ENCODE peak calls at places on chromosomes 2 and 18, in five cellular contexts. P, C, I, W and X are unnamed samples.

GRCh38 chr2:156333951-156334495 is 1.5 kb upstream of the NR4A2 start:
- DNase-seq in P (peak), C (no peak), I (peak), W (peak), X (peak)

GRCh38 chr2:47373747-47374146 is 29.2 kb upstream of the MSH2 start:
- DNase-seq in P (peak), C (no peak), I (peak), W (no peak), X (peak)

GRCh38 chr2:142865924-142866323 is 11.5 kb upstream of the KYNU start:
- DNase-seq in P (no peak), C (no peak), I (no peak), W (peak), X (peak)

GRCh38 chr2:197777823-197778407 is 7.2 kb downstream of the BOLL start:
- DNase-seq in P (peak), C (peak), I (peak), W (peak), X (peak)

GRCh38 chr18:12630136-12630535 is 27.8 kb downstream of the SPIRE1 start:
- DNase-seq in P (no peak), C (no peak), I (no peak), W (no peak), X (no peak)

GRCh38 chr18:73952296-73952946 is 195.2 kb downstream of the FBXO15 start:
- DNase-seq in P (no peak), C (no peak), I (no peak), W (no peak), X (no peak)

GRCh38 chr2:239934571-239935171 is 90.5 kb downstream of the NDUFA10 start:
- DNase-seq in P (peak), C (no peak), I (peak), W (peak), X (peak)

GRCh38 chr18:51578403-51578980 is 381.0 kb upstream of the MEX3C start:
- DNase-seq in P (no peak), C (no peak), I (no peak), W (no peak), X (no peak)

GRCh38 chr2:44938287-44939073 is 3.0 kb upstream of the SIX3 start:
- DNase-seq in P (peak), C (no peak), I (no peak), W (no peak), X (peak)

GRCh38 chr2:109415460-109416004 is 198.2 kb downstream of the SEPTIN10 start:
- DNase-seq in P (no peak), C (no peak), I (no peak), W (no peak), X (no peak)

GRCh38 chr2:61636686-61637085 is 98.5 kb upstream of the XPO1 start:
- DNase-seq in P (no peak), C (no peak), I (no peak), W (no peak), X (no peak)

GRCh38 chr2:199310654-199311275 is 147.0 kb downstream of the SATB2 start:
- DNase-seq in P (no peak), C (no peak), I (no peak), W (no peak), X (no peak)

GRCh38 chr2:40955042-40955441 is 503.2 kb upstream of the SLC8A1 start:
- DNase-seq in P (no peak), C (no peak), I (no peak), W (no peak), X (no peak)

GRCh38 chr2:85797959-85798358 is 44.2 kb downstream of the ATOH8 start:
- DNase-seq in P (peak), C (no peak), I (peak), W (peak), X (peak)

GRCh38 chr2:232418466-232419244 is 12.0 kb downstream of the ALPG start:
- DNase-seq in P (no peak), C (no peak), I (no peak), W (no peak), X (peak)

GRCh38 chr2:229642371-229642770 is 72.0 kb downstream of the DNER start:
- DNase-seq in P (no peak), C (no peak), I (no peak), W (no peak), X (no peak)

GRCh38 chr2:12417811-12418210 is 298.9 kb upstream of the TRIB2 start:
- DNase-seq in P (no peak), C (no peak), I (no peak), W (no peak), X (no peak)

GRCh38 chr2:10495311-10495987 is 47.3 kb upstream of the ODC1 start:
- DNase-seq in P (no peak), C (no peak), I (no peak), W (no peak), X (no peak)

GRCh38 chr2:169158874-169159273 is 89.5 kb downstream of the DHRS9 start:
- DNase-seq in P (no peak), C (no peak), I (no peak), W (no peak), X (no peak)

GRCh38 chr2:1856481-1856880 is 112.2 kb upstream of the PXDN start:
- DNase-seq in P (no peak), C (no peak), I (no peak), W (no peak), X (no peak)

GRCh38 chr18:49476664-49477411 is 10.2 kb downstream of the C18orf32 start:
- DNase-seq in P (peak), C (no peak), I (no peak), W (peak), X (peak)

GRCh38 chr2:158745067-158745865 is 49.9 kb upstream of the DAPL1 start:
- DNase-seq in P (peak), C (no peak), I (peak), W (peak), X (peak)

GRCh38 chr2:239824051-239824694 is 201.0 kb downstream of the NDUFA10 start:
- DNase-seq in P (peak), C (no peak), I (peak), W (no peak), X (peak)

GRCh38 chr2:58569460-58570185 is 328.5 kb upstream of the FANCL start:
- DNase-seq in P (no peak), C (no peak), I (no peak), W (no peak), X (no peak)

GRCh38 chr2:131413148-131413747 is 49.3 kb upstream of the RAB6D start:
- DNase-seq in P (peak), C (peak), I (peak), W (peak), X (peak)

GRCh38 chr2:66439291-66440010 is 4.5 kb downstream of the MEIS1 start:
- DNase-seq in P (no peak), C (no peak), I (no peak), W (peak), X (no peak)

GRCh38 chr18:21205695-21206094 is 36.3 kb upstream of the GREB1L start:
- DNase-seq in P (no peak), C (no peak), I (no peak), W (no peak), X (no peak)

GRCh38 chr2:157761520-157761919 is 114.6 kb downstream of the ACVR1 start:
- DNase-seq in P (no peak), C (no peak), I (no peak), W (no peak), X (no peak)

GRCh38 chr18:34222396-34223163 is 2.1 kb downstream of the NOL4 start:
- DNase-seq in P (no peak), C (no peak), I (no peak), W (peak), X (no peak)

GRCh38 chr2:171390941-171391516 is 42.8 kb downstream of the METTL8 start:
- DNase-seq in P (peak), C (no peak), I (no peak), W (peak), X (peak)

GRCh38 chr2:165238295-165238694 is 919 bp upstream of the SCN2A start:
- DNase-seq in P (no peak), C (no peak), I (no peak), W (peak), X (peak)

GRCh38 chr2:237701033-237701858 is 73.9 kb downstream of the LRRFIP1 start:
- DNase-seq in P (no peak), C (no peak), I (no peak), W (no peak), X (no peak)

GRCh38 chr2:237702439-237703397 is 75.3 kb downstream of the LRRFIP1 start:
- DNase-seq in P (no peak), C (no peak), I (peak), W (peak), X (peak)

GRCh38 chr2:237701859-237702370 is 74.5 kb downstream of the LRRFIP1 start:
- DNase-seq in P (no peak), C (no peak), I (no peak), W (no peak), X (peak)

GRCh38 chr2:237699870-237700582 is 72.6 kb downstream of the LRRFIP1 start:
- DNase-seq in P (no peak), C (no peak), I (no peak), W (no peak), X (peak)

DNA sequence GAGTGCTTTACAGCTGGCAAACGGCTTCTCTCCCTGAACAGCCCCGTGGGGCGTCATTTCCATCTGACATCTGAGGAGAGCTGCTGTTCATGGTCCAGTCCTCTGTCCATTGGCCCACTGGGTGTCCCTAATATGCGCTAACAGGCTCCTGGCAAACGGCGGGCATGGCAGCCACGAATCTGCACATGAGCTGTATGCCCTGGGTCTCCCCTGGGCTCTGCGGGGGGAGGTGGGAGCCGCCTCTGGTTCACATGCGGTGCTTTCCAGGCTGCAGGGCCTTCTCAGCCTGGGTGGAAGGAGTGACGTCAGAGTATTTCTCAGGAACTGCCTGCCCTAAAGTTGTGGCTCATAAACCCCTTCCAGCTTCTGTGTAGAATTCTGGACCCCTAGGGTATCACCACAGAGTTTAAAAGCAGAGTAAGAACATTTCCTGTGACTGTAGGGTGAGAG is 73.2 kb downstream of the LRRFIP1 start:
- DNase-seq in P (no peak), C (peak), I (no peak), W (peak), X (peak)
- TF ChIP-seq MYC in P (no peak), C (no peak), I (no peak), W (no peak), X (no peak)

GRCh38 chr2:20919301-20919800 is 96.5 kb upstream of the LDAH start:
- DNase-seq in P (no peak), C (no peak), I (no peak), W (no peak), X (no peak)
- TF ChIP-seq MAX in P (no peak), C (no peak), I (no peak), W (no peak), X (no peak)

DNA sequence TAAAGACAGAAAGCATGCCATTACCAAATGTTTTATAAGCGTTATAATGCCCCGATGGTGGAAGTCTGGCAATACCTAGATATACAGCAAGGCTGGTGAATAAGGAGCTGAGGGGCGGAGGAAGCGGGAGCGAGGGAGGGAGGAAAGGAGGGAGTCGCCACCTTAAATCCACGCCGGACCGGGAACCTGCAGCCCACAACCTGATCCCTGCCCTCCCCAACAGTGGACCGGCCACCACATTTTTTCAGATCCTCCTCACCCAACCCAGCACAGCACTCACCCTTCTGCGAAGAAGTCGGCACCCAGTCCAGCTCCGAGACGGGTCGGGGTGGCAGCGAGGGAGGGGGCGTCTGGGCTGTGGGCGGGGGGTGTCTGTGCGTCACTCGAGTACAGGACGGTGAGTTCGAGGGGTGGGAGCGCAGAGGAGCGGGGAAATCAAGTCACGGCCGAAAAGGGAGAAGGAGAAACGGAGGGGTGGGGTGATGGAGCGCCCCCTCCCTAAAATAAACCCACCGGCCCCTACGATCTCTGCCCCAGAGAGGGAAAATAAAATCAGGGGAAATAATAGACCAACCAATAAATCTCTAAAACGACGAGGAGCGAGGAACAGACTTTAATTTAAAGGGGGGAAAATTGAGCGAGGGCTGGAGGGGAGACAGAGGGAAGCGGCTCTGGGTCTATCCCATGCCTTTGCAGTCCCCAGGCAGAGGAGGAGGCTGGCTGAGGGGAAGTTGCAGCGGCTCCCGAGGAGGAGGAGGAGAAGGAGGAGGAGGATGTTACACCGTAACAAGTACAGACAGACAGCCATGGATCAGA is 96.5 kb upstream of the SERTAD2 start:
- DNase-seq in P (peak), C (no peak), I (peak), W (peak), X (peak)
- TF ChIP-seq CTCF in P (peak), C (peak), I (peak), W (no peak), X (no peak)

GRCh38 chr18:68965817-68966216 is 167.9 kb downstream of the CCDC102B start:
- DNase-seq in P (no peak), C (no peak), I (no peak), W (no peak), X (no peak)
- TF ChIP-seq MYC in P (no peak), C (no peak), I (no peak), W (no peak), X (no peak)

DNA sequence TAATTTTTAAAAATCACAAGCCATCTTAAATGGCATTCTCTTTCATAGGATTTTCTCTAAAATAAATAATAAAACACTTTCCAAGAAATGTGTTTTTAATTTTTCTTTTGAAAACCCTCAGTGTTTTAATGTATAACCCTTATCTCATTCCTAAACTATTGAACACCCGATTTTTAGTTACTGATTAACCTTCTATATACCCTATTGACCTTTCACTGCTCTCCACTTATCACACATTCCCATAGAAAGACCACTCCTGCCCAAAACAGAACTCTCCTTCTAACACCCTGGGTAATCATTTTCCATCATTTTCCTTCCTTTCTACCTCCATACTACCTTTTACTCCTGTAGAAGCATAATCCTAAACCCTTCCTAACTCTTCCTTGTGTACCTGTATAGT is 102.4 kb downstream of the EPC2 start:
- DNase-seq in P (no peak), C (no peak), I (no peak), W (no peak), X (no peak)
- TF ChIP-seq MAX in P (no peak), C (no peak), I (no peak), W (no peak), X (no peak)

DNA sequence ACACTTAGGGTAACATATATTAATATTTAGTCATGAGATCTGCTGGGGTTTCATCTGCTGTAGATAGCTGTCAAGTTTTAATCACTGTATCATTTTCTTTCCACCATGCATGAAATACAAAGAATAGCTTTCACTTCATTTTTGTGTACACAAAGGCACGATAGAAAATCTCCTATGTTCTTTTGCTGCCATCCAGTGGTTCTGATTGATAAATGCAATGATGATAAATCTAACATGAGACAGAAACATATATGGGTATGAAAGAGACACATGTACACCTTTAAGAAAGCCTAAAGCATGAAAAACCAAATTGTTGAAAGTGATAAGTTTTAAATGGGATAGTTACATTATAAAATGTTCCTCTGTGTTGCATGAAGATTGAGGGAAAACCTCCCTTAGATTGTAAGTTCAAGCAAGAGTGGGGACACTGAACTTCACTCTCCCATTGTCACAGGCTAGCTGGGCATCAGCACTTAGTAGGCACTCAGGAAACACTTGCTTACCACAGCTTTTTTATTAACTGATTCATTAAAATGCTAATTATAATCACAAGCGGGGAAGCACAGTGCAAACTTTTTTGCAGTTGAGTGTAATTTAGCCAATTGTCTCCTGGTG is 31.2 kb downstream of the C1D start:
- DNase-seq in P (peak), C (peak), I (peak), W (peak), X (peak)
- TF ChIP-seq CTCF in P (peak), C (peak), I (peak), W (peak), X (peak)

DNA sequence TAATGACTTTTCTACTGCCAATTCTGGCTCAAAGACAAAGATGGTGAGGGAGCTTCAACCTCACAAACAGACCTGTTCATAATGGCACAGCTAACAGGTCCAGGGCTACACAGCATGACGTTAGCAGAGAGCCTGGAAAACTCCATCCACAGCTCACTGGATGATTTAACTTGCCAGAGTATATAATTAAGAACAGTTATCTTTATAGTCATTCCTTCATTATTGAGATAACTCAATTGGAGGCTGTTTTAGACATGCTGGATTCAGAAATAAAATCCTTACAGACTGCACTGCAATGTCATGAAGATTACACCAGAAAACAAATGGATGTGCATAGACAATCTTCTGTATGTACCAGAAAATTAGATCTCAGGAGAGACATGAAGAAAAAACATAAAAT is 55.1 kb upstream of the LYPD1 start:
- DNase-seq in P (no peak), C (no peak), I (no peak), W (no peak), X (no peak)
- TF ChIP-seq MYC in P (no peak), C (no peak), I (no peak), W (no peak), X (no peak)

GRCh38 chr2:204134421-204134820 is 197.9 kb downstream of the ICOS start:
- DNase-seq in P (no peak), C (no peak), I (no peak), W (no peak), X (no peak)

GRCh38 chr2:204131621-204132020 is 195.1 kb downstream of the ICOS start:
- DNase-seq in P (no peak), C (no peak), I (no peak), W (no peak), X (no peak)

GRCh38 chr2:204140258-204140657 is 203.7 kb downstream of the ICOS start:
- DNase-seq in P (no peak), C (no peak), I (no peak), W (no peak), X (no peak)

DNA sequence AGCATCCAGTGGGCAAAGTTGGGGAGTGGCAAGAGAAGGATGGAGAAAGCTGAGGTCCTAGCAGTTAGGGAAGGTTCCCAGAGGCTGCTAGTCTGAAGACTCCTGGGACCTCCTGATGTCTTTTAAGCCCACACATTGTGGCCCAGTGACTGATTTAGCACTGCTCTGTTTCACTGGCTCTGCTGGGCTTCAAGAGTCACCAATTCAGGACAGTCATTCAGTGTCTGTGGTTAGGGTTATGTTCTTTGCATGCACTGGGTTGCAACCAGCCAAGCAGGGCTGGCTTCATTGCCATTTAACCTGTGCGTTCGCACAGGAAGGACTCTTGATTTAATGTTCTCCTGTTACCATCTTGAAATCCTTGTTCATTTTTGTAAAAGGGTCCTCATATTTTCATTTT is 199.2 kb downstream of the ICOS start:
- DNase-seq in P (no peak), C (no peak), I (no peak), W (no peak), X (no peak)
- TF ChIP-seq MAX in P (no peak), C (no peak), I (no peak), W (no peak), X (no peak)

GRCh38 chr2:127199223-127199622 is 20.9 kb downstream of the CYP27C1 start:
- DNase-seq in P (no peak), C (no peak), I (no peak), W (no peak), X (no peak)

GRCh38 chr2:127195140-127196074 is 24.7 kb downstream of the CYP27C1 start:
- DNase-seq in P (no peak), C (no peak), I (no peak), W (no peak), X (no peak)

GRCh38 chr2:127196998-127197397 is 23.1 kb downstream of the CYP27C1 start:
- DNase-seq in P (peak), C (peak), I (peak), W (no peak), X (peak)

GRCh38 chr2:127196549-127196948 is 23.6 kb downstream of the CYP27C1 start:
- DNase-seq in P (no peak), C (no peak), I (no peak), W (no peak), X (no peak)

GRCh38 chr2:127197475-127198385 is 22.4 kb downstream of the CYP27C1 start:
- DNase-seq in P (peak), C (peak), I (peak), W (peak), X (peak)
- TF ChIP-seq CTCF in P (peak), C (peak), I (peak), W (peak), X (peak)